ENCODE peak calls at places on chromosomes 6 and 20, in six cellular contexts. One of them, this sample, is unnamed. For H3K9me3, the result is how much of the 10 kb centered on the place peaks cover.

GRCh38 chr6:77965449-77965848 is 312.6 kb downstream of the MEI4 start:
- DNase-seq in CD8-positive, alpha-beta memory T cell: no peak
- DNase-seq in naive thymus-derived CD4-positive, alpha-beta T cell: no peak
- DNase-seq in tibial artery: no peak
- DNase-seq in heart right ventricle: no peak
- DNase-seq in fibroblast of lung: no peak
- DNase-seq in this sample: no peak

GRCh38 chr6:38166411-38167240 is 347.1 kb downstream of the ZFAND3 start:
- DNase-seq in CD8-positive, alpha-beta memory T cell: no peak
- DNase-seq in tibial artery: no peak
- DNase-seq in heart right ventricle: no peak
- DNase-seq in fibroblast of lung: no peak
- DNase-seq in naive thymus-derived CD4-positive, alpha-beta T cell: no peak
- DNase-seq in this sample: no peak

GRCh38 chr20:8215516-8215915 is 83.5 kb downstream of the PLCB1 start:
- DNase-seq in CD8-positive, alpha-beta memory T cell: no peak
- DNase-seq in heart right ventricle: peak
- DNase-seq in fibroblast of lung: peak
- DNase-seq in naive thymus-derived CD4-positive, alpha-beta T cell: no peak
- DNase-seq in tibial artery: no peak
- DNase-seq in this sample: no peak

GRCh38 chr20:23139524-23139923 is 53.4 kb upstream of the CD93 start:
- DNase-seq in tibial artery: peak
- DNase-seq in fibroblast of lung: no peak
- DNase-seq in CD8-positive, alpha-beta memory T cell: no peak
- DNase-seq in naive thymus-derived CD4-positive, alpha-beta T cell: no peak
- DNase-seq in heart right ventricle: no peak
- DNase-seq in this sample: no peak

GRCh38 chr6:134288538-134289203 is 29.2 kb downstream of the SGK1 start:
- DNase-seq in heart right ventricle: no peak
- DNase-seq in fibroblast of lung: peak
- DNase-seq in CD8-positive, alpha-beta memory T cell: no peak
- DNase-seq in naive thymus-derived CD4-positive, alpha-beta T cell: peak
- DNase-seq in tibial artery: no peak
- DNase-seq in this sample: no peak

GRCh38 chr6:26284537-26285142 is 80.4 kb upstream of the BTN3A2 start:
- DNase-seq in naive thymus-derived CD4-positive, alpha-beta T cell: peak
- DNase-seq in fibroblast of lung: peak
- DNase-seq in CD8-positive, alpha-beta memory T cell: peak
- DNase-seq in tibial artery: peak
- DNase-seq in heart right ventricle: peak
- DNase-seq in this sample: peak

GRCh38 chr6:32126880-32127279 is 1.2 kb downstream of the ATF6B start:
- DNase-seq in naive thymus-derived CD4-positive, alpha-beta T cell: no peak
- DNase-seq in heart right ventricle: no peak
- DNase-seq in fibroblast of lung: no peak
- DNase-seq in CD8-positive, alpha-beta memory T cell: no peak
- DNase-seq in tibial artery: no peak
- DNase-seq in this sample: no peak

GRCh38 chr6:145406733-145407256 is 328.5 kb downstream of the EPM2A start:
- DNase-seq in naive thymus-derived CD4-positive, alpha-beta T cell: no peak
- DNase-seq in CD8-positive, alpha-beta memory T cell: no peak
- DNase-seq in fibroblast of lung: no peak
- DNase-seq in tibial artery: no peak
- DNase-seq in heart right ventricle: no peak
- DNase-seq in this sample: no peak

GRCh38 chr20:13671500-13672288 is 33.0 kb upstream of the TASP1 start:
- DNase-seq in tibial artery: peak
- DNase-seq in naive thymus-derived CD4-positive, alpha-beta T cell: no peak
- DNase-seq in CD8-positive, alpha-beta memory T cell: no peak
- DNase-seq in heart right ventricle: peak
- DNase-seq in fibroblast of lung: peak
- DNase-seq in this sample: no peak

DNA sequence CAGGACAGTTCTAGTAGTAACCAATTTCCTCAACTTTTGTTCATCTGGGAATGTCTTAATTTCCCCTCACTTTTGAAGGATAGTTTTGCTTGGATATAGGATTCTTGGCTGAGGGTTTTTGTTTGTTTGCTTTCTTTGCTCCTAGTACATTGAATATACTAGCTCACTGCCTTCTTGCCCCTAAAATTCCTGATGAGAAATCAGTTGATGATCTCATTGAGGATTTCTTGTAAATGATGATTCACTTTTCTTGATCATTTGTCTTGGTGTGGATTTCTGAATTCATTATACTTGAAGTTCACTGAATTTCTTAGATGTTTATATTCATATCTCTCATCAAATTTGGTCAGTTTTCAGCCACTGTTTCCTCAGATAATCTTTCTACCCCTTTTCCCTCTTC is 49.1 kb upstream of the PRDM1 start:
- DNase-seq in fibroblast of lung: peak
- DNase-seq in tibial artery: no peak
- DNase-seq in naive thymus-derived CD4-positive, alpha-beta T cell: no peak
- DNase-seq in heart right ventricle: no peak
- DNase-seq in CD8-positive, alpha-beta memory T cell: no peak
- DNase-seq in this sample: no peak
- H3K9me3 ChIP-seq in fibroblast of lung: under half
- H3K9me3 ChIP-seq in tibial artery: under half
- H3K9me3 ChIP-seq in naive thymus-derived CD4-positive, alpha-beta T cell: under half
- H3K9me3 ChIP-seq in heart right ventricle: under half
- H3K9me3 ChIP-seq in CD8-positive, alpha-beta memory T cell: under half
- H3K9me3 ChIP-seq in this sample: under half

GRCh38 chr20:34754611-34755010 is 50.5 kb downstream of the TP53INP2 start:
- DNase-seq in naive thymus-derived CD4-positive, alpha-beta T cell: no peak
- DNase-seq in tibial artery: no peak
- DNase-seq in heart right ventricle: no peak
- DNase-seq in fibroblast of lung: no peak
- DNase-seq in CD8-positive, alpha-beta memory T cell: no peak
- DNase-seq in this sample: no peak
- H3K9me3 ChIP-seq in naive thymus-derived CD4-positive, alpha-beta T cell: under half
- H3K9me3 ChIP-seq in tibial artery: under half
- H3K9me3 ChIP-seq in heart right ventricle: under half
- H3K9me3 ChIP-seq in fibroblast of lung: under half
- H3K9me3 ChIP-seq in CD8-positive, alpha-beta memory T cell: under half
- H3K9me3 ChIP-seq in this sample: under half

GRCh38 chr20:40711078-40711477 is 22.0 kb upstream of the MAFB start:
- DNase-seq in tibial artery: no peak
- DNase-seq in CD8-positive, alpha-beta memory T cell: no peak
- DNase-seq in fibroblast of lung: no peak
- DNase-seq in naive thymus-derived CD4-positive, alpha-beta T cell: no peak
- DNase-seq in heart right ventricle: no peak
- DNase-seq in this sample: no peak
- H3K9me3 ChIP-seq in tibial artery: under half
- H3K9me3 ChIP-seq in CD8-positive, alpha-beta memory T cell: under half
- H3K9me3 ChIP-seq in fibroblast of lung: under half
- H3K9me3 ChIP-seq in naive thymus-derived CD4-positive, alpha-beta T cell: under half
- H3K9me3 ChIP-seq in heart right ventricle: under half
- H3K9me3 ChIP-seq in this sample: under half

GRCh38 chr20:60752741-60753420 is 499.2 kb upstream of the CDH4 start:
- DNase-seq in fibroblast of lung: no peak
- DNase-seq in tibial artery: no peak
- DNase-seq in heart right ventricle: no peak
- DNase-seq in CD8-positive, alpha-beta memory T cell: no peak
- DNase-seq in naive thymus-derived CD4-positive, alpha-beta T cell: no peak
- DNase-seq in this sample: no peak
- H3K9me3 ChIP-seq in fibroblast of lung: under half
- H3K9me3 ChIP-seq in tibial artery: under half
- H3K9me3 ChIP-seq in heart right ventricle: under half
- H3K9me3 ChIP-seq in CD8-positive, alpha-beta memory T cell: under half
- H3K9me3 ChIP-seq in naive thymus-derived CD4-positive, alpha-beta T cell: under half
- H3K9me3 ChIP-seq in this sample: under half